ENCODE peak calls at places on chromosomes 6 and 20, in six cellular contexts. O, V, G, D, N and X are unnamed samples.

GRCh38 chr6:39451831-39452230 is 129.3 kb upstream of the KCNK16 start:
- DNase-seq in V (no peak), N (no peak), D (no peak), G (no peak), O (no peak), X (no peak)

GRCh38 chr6:130503146-130503545 is 137.3 kb downstream of the TMEM200A start:
- DNase-seq in G (peak; percentile 83), D (no peak), V (no peak), N (no peak), O (peak; percentile 85), X (no peak)

GRCh38 chr20:60361761-60362410 is 403.7 kb downstream of the CDH26 start:
- DNase-seq in D (no peak), G (no peak), V (no peak), O (no peak), N (no peak), X (no peak)

GRCh38 chr20:35311409-35311808 is 19.2 kb upstream of the FAM83C start:
- DNase-seq in V (no peak), N (no peak), O (no peak), G (no peak), D (peak; percentile 43), X (no peak)

GRCh38 chr6:97630592-97630991 is 347.6 kb upstream of the MMS22L start:
- DNase-seq in O (peak; percentile 57), V (no peak), D (no peak), G (peak; percentile 39), N (no peak), X (no peak)

GRCh38 chr6:37399131-37399530 is 33.9 kb upstream of the CMTR1 start:
- DNase-seq in N (no peak), D (no peak), O (peak; percentile 35), V (no peak), G (peak; percentile 3), X (no peak)

GRCh38 chr6:137853569-137854213 is 13.4 kb upstream of the TNFAIP3 start:
- DNase-seq in G (no peak), N (no peak), D (no peak), V (no peak), O (no peak), X (no peak)

GRCh38 chr6:81997091-81997926 is 244.8 kb upstream of the TENT5A start:
- DNase-seq in N (no peak), D (no peak), O (peak; percentile 89), V (no peak), G (peak; percentile 89), X (no peak)